ENCODE peak calls at places on chromosomes 12 and 14, in seven cellular contexts. P is cardiac muscle cell; H is WTC11; Y is activated effector memory CD4-positive, alpha-beta T cell treated with Interleukin-2 at 50 U/mL for 16 hours; M is left colon; E is astrocyte; W is A549. F is an unnamed sample.

GRCh38 chr12:11545438-11546330 is 103.8 kb upstream of the ETV6 start:
- DNase-seq in P (peak; percentile 69), H (no peak), Y (peak; percentile 29), M (no peak), E (no peak), W (no peak), F (no peak)

GRCh38 chr14:51501746-51502145 is 150.0 kb upstream of the FRMD6 start:
- DNase-seq in P (no peak), H (no peak), Y (no peak), M (no peak), E (no peak), W (no peak), F (no peak)

GRCh38 chr12:21330682-21331253 is 3.9 kb downstream of the SLCO1A2 start:
- DNase-seq in P (no peak), H (no peak), Y (no peak), M (no peak), E (peak; percentile 2), W (no peak), F (peak; percentile 34)

GRCh38 chr12:27555928-27556778 is 32.1 kb downstream of the PPFIBP1 start:
- DNase-seq in P (peak; percentile 54), H (no peak), Y (no peak), M (no peak), E (peak; percentile 80), W (no peak), F (no peak)

GRCh38 chr14:75711796-75712211 is 50.8 kb downstream of the TTLL5 start:
- DNase-seq in P (peak; percentile 84), H (peak; percentile 13), Y (no peak), M (peak; percentile 17), E (peak; percentile 95), W (peak; percentile 72), F (peak; percentile 87)

GRCh38 chr14:96698846-96699543 is 98.2 kb upstream of the VRK1 start:
- DNase-seq in P (no peak), H (no peak), Y (no peak), M (no peak), E (no peak), W (no peak), F (no peak)

GRCh38 chr14:52063107-52063506 is 5.8 kb downstream of the NID2 start:
- DNase-seq in P (peak; percentile 81), H (no peak), Y (no peak), M (no peak), E (peak; percentile 25), W (no peak), F (no peak)

GRCh38 chr12:4824415-4824814 is 85.3 kb upstream of the KCNA1 start:
- DNase-seq in P (peak; percentile 59), H (no peak), Y (no peak), M (no peak), E (peak; percentile 93), W (peak; percentile 26), F (peak; percentile 89)

GRCh38 chr12:121738340-121738858 is 25.8 kb downstream of the TMEM120B start:
- DNase-seq in P (no peak), H (no peak), Y (no peak), M (no peak), E (no peak), W (no peak), F (no peak)

GRCh38 chr12:12803186-12803585 is 10.0 kb upstream of the DDX47 start:
- DNase-seq in P (peak; percentile 60), H (no peak), Y (peak; percentile 31), M (peak; percentile 79), E (peak; percentile 89), W (peak; percentile 100), F (peak; percentile 97)

GRCh38 chr12:131894981-131895639 is 688 bp downstream of the ULK1 start:
- DNase-seq in P (no peak), H (no peak), Y (no peak), M (peak; percentile 42), E (no peak), W (no peak), F (no peak)

GRCh38 chr12:49369723-49370145 is 2.5 kb downstream of the SPATS2 start:
- DNase-seq in P (peak; percentile 69), H (peak; percentile 28), Y (no peak), M (peak; percentile 51), E (peak; percentile 25), W (peak; percentile 76), F (peak; percentile 66)

GRCh38 chr12:83018063-83018462 is 331.4 kb downstream of the TMTC2 start:
- DNase-seq in P (no peak), H (no peak), Y (no peak), M (no peak), E (no peak), W (no peak), F (no peak)

GRCh38 chr12:91890742-91891141 is 254.9 kb downstream of the BTG1 start:
- DNase-seq in P (peak; percentile 19), H (no peak), Y (no peak), M (no peak), E (no peak), W (no peak), F (no peak)

GRCh38 chr12:106081606-106082005 is 57.1 kb downstream of the NUAK1 start:
- DNase-seq in P (peak; percentile 34), H (no peak), Y (no peak), M (no peak), E (peak; percentile 75), W (no peak), F (peak; percentile 39)

GRCh38 chr12:46472893-46473633 is 100.5 kb upstream of the SLC38A2 start:
- DNase-seq in P (peak; percentile 86), H (no peak), Y (no peak), M (no peak), E (peak; percentile 66), W (no peak), F (peak; percentile 80)

GRCh38 chr14:100688598-100689499 is 37.8 kb upstream of the DLK1 start:
- DNase-seq in P (peak; percentile 65), H (no peak), Y (no peak), M (no peak), E (peak; percentile 78), W (no peak), F (peak; percentile 59)

GRCh38 chr14:55130194-55130550 is 1.1 kb downstream of the LGALS3 start:
- DNase-seq in P (peak; percentile 11), H (no peak), Y (no peak), M (peak; percentile 35), E (no peak), W (peak; percentile 54), F (peak; percentile 32)

GRCh38 chr14:31659278-31659677 is 98.1 kb downstream of the NUBPL start:
- DNase-seq in P (no peak), H (no peak), Y (no peak), M (no peak), E (no peak), W (no peak), F (no peak)

GRCh38 chr12:57521475-57522018 is 1.1 kb upstream of the MBD6 start:
- DNase-seq in P (peak; percentile 58), H (peak; percentile 46), Y (no peak), M (peak; percentile 56), E (peak; percentile 47), W (no peak), F (peak; percentile 42)